ENCODE peak calls at places on chromosome 10, in five cellular contexts. B is ecto neural progenitor cell; F is iPS DF 19.7; L is neuronal stem cell; X is stimulated activated CD4-positive, alpha-beta T cell treated with anti-CD3 and anti-CD28 coated beads, Interleukin-12 subunit alpha, Interleukin-12 subunit beta, amount 100 ng/mL, for 48 hours. N is an unnamed sample.

GRCh38 chr10:126841341-126841902 is 63.8 kb upstream of the DOCK1 start:
- DNase-seq in B (no peak), F (no peak), L (no peak), X (no peak), N (no peak)

GRCh38 chr10:132836832-132837540 is 51.0 kb upstream of the NKX6-2 start:
- DNase-seq in B (peak; percentile 71), F (no peak), L (peak; percentile 57), X (no peak), N (peak; percentile 17)

GRCh38 chr10:24944512-24945255 is 7.7 kb downstream of the PRTFDC1 start:
- DNase-seq in B (no peak), F (no peak), L (no peak), X (no peak), N (no peak)

GRCh38 chr10:128476845-128477244 is 350.6 kb upstream of the MKI67 start:
- DNase-seq in B (no peak), F (no peak), L (no peak), X (no peak), N (no peak)

GRCh38 chr10:117539271-117539876 is 3.2 kb upstream of the EMX2 start:
- DNase-seq in B (no peak), F (no peak), L (no peak), X (no peak), N (no peak)

GRCh38 chr10:62917475-62918238 is 101.5 kb upstream of the EGR2 start:
- DNase-seq in B (no peak), F (no peak), L (no peak), X (no peak), N (no peak)

GRCh38 chr10:19706904-19707303 is 109.3 kb upstream of the PLXDC2 start:
- DNase-seq in B (no peak), F (no peak), L (no peak), X (no peak), N (no peak)

GRCh38 chr10:14325325-14325955 is 5.3 kb downstream of the FRMD4A start:
- DNase-seq in B (no peak), F (peak; percentile 47), L (peak; percentile 11), X (peak; percentile 48), N (peak; percentile 39)

GRCh38 chr10:93475871-93476270 is 6.3 kb downstream of the MYOF start:
- DNase-seq in B (no peak), F (no peak), L (no peak), X (no peak), N (no peak)

GRCh38 chr10:79050896-79051555 is 17.7 kb upstream of the ZMIZ1 start:
- DNase-seq in B (no peak), F (no peak), L (no peak), X (no peak), N (no peak)

GRCh38 chr10:6146921-6147320 is 55.8 kb upstream of the PFKFB3 start:
- DNase-seq in B (no peak), F (no peak), L (no peak), X (no peak), N (no peak)

GRCh38 chr10:92094960-92095359 is 171.4 kb downstream of the BTAF1 start:
- DNase-seq in B (no peak), F (no peak), L (no peak), X (no peak), N (no peak)

GRCh38 chr10:73888514-73888913 is 14.2 kb upstream of the CAMK2G start:
- DNase-seq in B (no peak), F (no peak), L (no peak), X (no peak), N (no peak)

GRCh38 chr10:86346794-86347665 is 19.6 kb downstream of the GRID1 start:
- DNase-seq in B (no peak), F (no peak), L (no peak), X (no peak), N (no peak)